ENCODE peak calls at places on chromosomes 5 and 9, in six cellular contexts. G is HCT116, V is HepG2, I is K562, H is H1, P is IMR-90. T is an unnamed sample.

GRCh38 chr5:74648835-74649286 is 8.3 kb upstream of the ENC1 start:
- DNase-seq in V (peak; percentile 62), I (peak; percentile 70), G (no peak), H (no peak), P (peak; percentile 65), T (peak; percentile 69)

GRCh38 chr5:133460172-133460758 is 152.1 kb downstream of the FSTL4 start:
- DNase-seq in V (no peak), H (peak; percentile 90), P (no peak), G (peak; percentile 19), I (peak; percentile 69), T (no peak)

GRCh38 chr5:119302916-119303897 is 52.6 kb upstream of the TNFAIP8 start:
- DNase-seq in V (peak; percentile 97), I (peak; percentile 35), P (peak; percentile 99), H (no peak), G (no peak), T (peak; percentile 93)

GRCh38 chr9:27491164-27491563 is 32.9 kb upstream of the IFNK start:
- DNase-seq in G (no peak), I (no peak), H (no peak), V (no peak), P (no peak), T (no peak)

GRCh38 chr9:22005083-22005699 is 3.9 kb downstream of the CDKN2B start:
- DNase-seq in G (no peak), H (peak; percentile 66), V (no peak), I (no peak), P (peak; percentile 37), T (peak; percentile 33)

GRCh38 chr9:20473566-20474116 is 148.7 kb downstream of the MLLT3 start:
- DNase-seq in G (no peak), I (no peak), H (no peak), P (no peak), V (no peak), T (no peak)

GRCh38 chr5:172798422-172799215 is 27.6 kb upstream of the DUSP1 start:
- DNase-seq in G (no peak), P (peak; percentile 94), H (no peak), V (no peak), I (no peak), T (peak; percentile 71)

GRCh38 chr5:132500931-132501628 is 10.5 kb upstream of the IRF1 start:
- DNase-seq in G (no peak), P (peak; percentile 55), V (peak; percentile 87), I (peak; percentile 90), H (peak; percentile 81), T (peak; percentile 71)

GRCh38 chr9:31736581-31737179 is 647.8 kb upstream of the ACO1 start:
- DNase-seq in P (no peak), V (no peak), G (no peak), H (no peak), I (no peak), T (no peak)

GRCh38 chr9:131739988-131740648 is at the start of gene RAPGEF1:
- DNase-seq in V (no peak), P (no peak), I (peak; percentile 75), G (no peak), H (peak; percentile 95), T (no peak)

GRCh38 chr9:94919376-94920098 is 193.0 kb downstream of the AOPEP start:
- DNase-seq in P (peak; percentile 69), H (no peak), I (peak; percentile 20), V (no peak), G (peak; percentile 59), T (no peak)

GRCh38 chr9:91833096-91833877 is 116.7 kb downstream of the ROR2 start:
- DNase-seq in V (no peak), P (no peak), G (no peak), I (no peak), H (no peak), T (no peak)

GRCh38 chr5:99169309-99169708 is 240.5 kb upstream of the CHD1 start:
- DNase-seq in G (peak; percentile 8), V (no peak), H (no peak), I (no peak), P (no peak), T (peak; percentile 70)

GRCh38 chr5:115480245-115480644 is 64.3 kb downstream of the FEM1C start:
- DNase-seq in P (no peak), H (no peak), I (no peak), V (no peak), G (no peak), T (no peak)

GRCh38 chr5:164934039-164934438 is 1428.6 kb downstream of the MAT2B start:
- DNase-seq in I (no peak), H (no peak), V (no peak), G (no peak), P (no peak), T (no peak)

GRCh38 chr9:37339945-37340344 is 82.6 kb upstream of the GRHPR start:
- DNase-seq in V (no peak), G (no peak), I (no peak), P (no peak), H (no peak), T (no peak)

GRCh38 chr5:39100851-39101396 is 26.7 kb upstream of the RICTOR start:
- DNase-seq in V (peak; percentile 89), G (no peak), H (no peak), P (peak; percentile 99), I (no peak), T (peak; percentile 65)

GRCh38 chr5:89191374-89191773 is 308.4 kb upstream of the MEF2C start:
- DNase-seq in G (no peak), P (no peak), H (no peak), V (no peak), I (no peak), T (no peak)

GRCh38 chr9:13721481-13722235 is 442.2 kb upstream of the MPDZ start:
- DNase-seq in V (no peak), P (peak; percentile 75), I (no peak), H (no peak), G (no peak), T (no peak)

GRCh38 chr9:38346811-38347735 is 45.4 kb upstream of the ALDH1B1 start:
- DNase-seq in V (no peak), P (no peak), I (no peak), G (no peak), H (peak; percentile 51), T (no peak)

GRCh38 chr5:79773612-79774011 is 84.0 kb downstream of the CMYA5 start:
- DNase-seq in G (no peak), P (no peak), V (no peak), I (no peak), H (no peak), T (no peak)

GRCh38 chr5:14264605-14265316 is 121.6 kb downstream of the TRIO start:
- DNase-seq in V (peak; percentile 78), P (peak; percentile 94), I (peak; percentile 93), H (peak; percentile 93), G (peak; percentile 71), T (peak; percentile 96)
- H4K20me1 ChIP-seq in V (peaks cover 19% of the 10 kb centered on the region), P (peaks cover 70% of the 10 kb centered on the region), I (no peaks in the 10 kb centered on the region), H (peaks cover 4% of the 10 kb centered on the region), G (no peaks in the 10 kb centered on the region), T (no peaks in the 10 kb centered on the region)

GRCh38 chr5:142357469-142358090 is 32.8 kb upstream of the SPRY4 start:
- DNase-seq in H (no peak), I (no peak), G (no peak), P (peak; percentile 10), V (no peak), T (peak; percentile 21)

GRCh38 chr5:142356318-142356715 is 31.5 kb upstream of the SPRY4 start:
- DNase-seq in G (no peak), I (no peak), P (peak; percentile 79), H (no peak), V (no peak), T (no peak)

GRCh38 chr5:142358648-142359047 is 33.8 kb upstream of the SPRY4 start:
- DNase-seq in H (no peak), V (no peak), P (no peak), G (no peak), I (no peak), T (no peak)

GRCh38 chr5:142358121-142358520 is 33.3 kb upstream of the SPRY4 start:
- DNase-seq in G (no peak), P (no peak), I (no peak), V (no peak), H (no peak), T (no peak)

DNA sequence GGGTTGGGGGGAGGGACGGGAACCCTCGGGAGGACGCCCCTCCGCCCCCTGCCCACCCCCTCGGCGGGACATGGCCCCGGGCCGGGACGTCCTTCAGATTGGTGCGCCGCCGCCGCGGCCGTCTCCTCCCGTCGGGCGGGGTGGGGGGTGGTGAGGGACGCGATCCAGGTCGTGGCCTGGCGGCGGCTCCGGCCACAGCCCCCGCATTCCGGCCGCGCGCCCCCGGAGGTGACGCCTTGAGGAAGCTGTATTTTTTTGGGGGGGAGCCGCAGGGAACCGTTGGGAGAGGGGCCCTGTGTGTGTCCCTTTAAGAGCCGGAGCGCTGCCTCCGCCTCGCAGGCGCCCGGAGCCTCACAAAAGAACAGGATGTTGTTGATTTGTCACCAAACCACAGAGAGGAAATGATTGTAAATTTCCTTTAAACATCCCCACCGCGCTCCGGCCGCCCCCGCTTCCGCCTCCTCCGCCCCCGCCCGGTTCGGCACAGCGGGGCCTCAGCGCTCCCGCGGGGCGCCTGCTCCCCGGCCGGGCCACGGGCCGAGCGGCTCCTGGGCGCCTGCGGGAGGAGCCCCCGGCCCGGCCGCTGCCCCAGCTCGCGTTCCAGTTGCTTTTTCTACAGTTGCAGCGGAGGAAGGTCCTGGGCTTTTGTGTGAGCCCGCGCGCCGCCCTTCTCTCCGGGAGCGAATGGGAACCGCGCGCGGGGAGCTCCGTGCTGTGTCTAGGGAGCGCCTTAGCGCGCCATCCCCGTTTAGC is 32.1 kb upstream of the SPRY4 start:
- DNase-seq in P (peak; percentile 92), I (peak; percentile 93), G (peak; percentile 87), V (peak; percentile 94), H (peak; percentile 89), T (peak; percentile 94)
- TF ChIP-seq POLR2A in P (peak; percentile 83), I (peak; percentile 70), G (no peak), V (peak; percentile 66), H (peak; percentile 53), T (peak; percentile 47)

DNA sequence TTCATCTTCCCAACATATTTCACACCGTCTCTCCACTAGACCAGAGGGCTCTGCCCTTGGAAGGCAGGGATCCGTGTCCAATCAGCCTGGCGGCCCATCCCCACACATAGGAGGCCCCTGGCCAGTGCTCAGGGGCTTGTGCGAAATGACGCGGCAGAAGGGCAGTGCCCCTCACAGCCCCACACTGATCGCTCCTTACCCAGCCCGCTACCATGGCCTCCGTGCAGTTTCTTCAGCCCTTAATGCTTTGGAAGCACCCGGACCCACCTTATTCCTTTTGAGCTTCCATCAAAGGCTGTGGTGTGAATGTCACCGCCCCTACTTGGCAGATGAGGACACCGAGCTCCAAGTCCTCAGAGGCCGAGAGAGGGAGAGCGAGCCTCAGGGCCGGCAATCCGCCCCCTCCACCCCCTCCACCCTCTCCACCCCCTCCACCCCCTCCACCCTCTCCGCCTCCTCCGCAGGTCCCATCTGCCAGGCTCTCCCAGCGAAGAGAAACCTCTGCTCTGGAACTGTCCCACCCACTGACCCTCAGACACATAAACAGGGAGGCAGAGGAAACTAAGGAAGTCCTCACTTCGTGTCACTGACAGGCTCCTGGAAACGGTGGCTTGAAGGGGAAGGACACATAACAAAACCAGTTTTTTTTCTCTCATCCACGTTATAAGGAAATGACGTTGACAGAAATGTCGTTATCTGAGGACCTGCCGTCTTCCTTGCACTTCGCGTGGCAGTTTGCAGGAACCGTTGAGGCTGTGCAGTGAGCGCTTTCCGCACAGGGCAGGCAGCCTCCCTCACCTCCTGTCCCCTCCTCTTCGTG is 13.9 kb downstream of the QSOX2 start:
- DNase-seq in I (peak; percentile 66), P (no peak), H (no peak), V (no peak), G (no peak), T (no peak)
- H4K20me1 ChIP-seq in I (peaks cover 21% of the 10 kb centered on the region), P (peaks cover 25% of the 10 kb centered on the region), H (peaks cover 18% of the 10 kb centered on the region), V (peaks cover 56% of the 10 kb centered on the region), G (no peaks in the 10 kb centered on the region), T (no peaks in the 10 kb centered on the region)

GRCh38 chr9:10015755-10016154 is 597.0 kb downstream of the PTPRD start:
- DNase-seq in V (no peak), H (no peak), G (no peak), I (no peak), P (no peak), T (no peak)
- TF ChIP-seq POLR2A in V (no peak), H (no peak), G (no peak), I (no peak), P (no peak), T (no peak)

GRCh38 chr9:134359493-134360179 is 33.4 kb downstream of the RXRA start:
- DNase-seq in H (no peak), I (no peak), V (no peak), G (no peak), P (no peak), T (no peak)
- H4K20me1 ChIP-seq in H (peaks cover 14% of the 10 kb centered on the region), I (peaks cover 83% of the 10 kb centered on the region), V (peaks cover 64% of the 10 kb centered on the region), G (no peaks in the 10 kb centered on the region), P (peaks cover 100% of the 10 kb centered on the region), T (no peaks in the 10 kb centered on the region)